ENCODE peak calls at places on chromosomes 5 and 9, in seven cellular contexts. F is A549; G is pancreas; O is tibial nerve; Y is brain microvascular endothelial cell; W is CD8-positive, alpha-beta T cell; J is OCI-LY7. R is an unnamed sample.

GRCh38 chr5:143024227-143024920 is 254.2 kb downstream of the ARHGAP26 start:
- DNase-seq in O (no peak), F (no peak), G (no peak), Y (no peak), J (no peak), W (no peak), R (peak)

GRCh38 chr9:104682642-104683041 is 11.7 kb upstream of the OR13D1 start:
- DNase-seq in O (no peak), J (peak), G (no peak), F (peak), W (no peak), Y (peak), R (no peak)

GRCh38 chr9:122821278-122821952 is 7.0 kb downstream of the PDCL start:
- DNase-seq in O (peak), Y (peak), G (no peak), F (no peak), J (no peak), W (no peak), R (peak)

GRCh38 chr9:33289501-33289900 is 815 bp upstream of the NFX1 start:
- DNase-seq in G (peak), Y (no peak), O (no peak), W (peak), J (no peak), F (no peak), R (no peak)

GRCh38 chr5:154403234-154403633 is 42.6 kb upstream of the SAP30L start:
- DNase-seq in O (no peak), W (no peak), J (no peak), G (no peak), Y (no peak), F (no peak), R (no peak)

GRCh38 chr9:137570566-137570965 is 8.2 kb downstream of the DPH7 start:
- DNase-seq in Y (no peak), W (no peak), G (no peak), F (no peak), O (no peak), J (no peak), R (no peak)

GRCh38 chr9:4327504-4328191 is 27.8 kb upstream of the GLIS3 start:
- DNase-seq in Y (no peak), O (no peak), F (no peak), J (no peak), W (no peak), G (no peak), R (no peak)

GRCh38 chr9:110555971-110556370 is 23.6 kb downstream of the SVEP1 start:
- DNase-seq in F (peak), O (peak), G (peak), W (no peak), Y (peak), J (no peak), R (peak)

GRCh38 chr5:153659337-153659736 is 168.9 kb downstream of the GRIA1 start:
- DNase-seq in G (no peak), F (no peak), Y (peak), J (no peak), W (no peak), O (no peak), R (no peak)

GRCh38 chr5:69046375-69046957 is 47.3 kb upstream of the SLC30A5 start:
- DNase-seq in W (no peak), F (peak), O (no peak), Y (no peak), J (no peak), G (no peak), R (no peak)

GRCh38 chr5:158546080-158546479 is 553.6 kb downstream of the EBF1 start:
- DNase-seq in Y (no peak), O (no peak), J (no peak), F (no peak), G (no peak), W (no peak), R (no peak)

GRCh38 chr9:764105-764524 is 77.4 kb upstream of the DMRT1 start:
- DNase-seq in F (peak), Y (peak), W (peak), O (peak), J (peak), G (peak), R (peak)

GRCh38 chr9:108162664-108163063 is 673.1 kb upstream of the KLF4 start:
- DNase-seq in O (no peak), F (peak), Y (peak), J (no peak), W (no peak), G (no peak), R (no peak)

GRCh38 chr9:33785914-33786313 is 9.4 kb upstream of the PRSS3 start:
- DNase-seq in J (peak), W (no peak), G (peak), F (peak), Y (no peak), O (no peak), R (no peak)

GRCh38 chr5:172816887-172817418 is 17.1 kb upstream of the ERGIC1 start:
- DNase-seq in G (no peak), O (no peak), Y (peak), W (no peak), F (peak), J (no peak), R (no peak)

GRCh38 chr5:41770799-41771198 is 99.4 kb downstream of the OXCT1 start:
- DNase-seq in Y (no peak), F (no peak), W (no peak), J (no peak), O (no peak), G (no peak), R (no peak)

GRCh38 chr5:168377525-168377924 is 86.1 kb downstream of the WWC1 start:
- DNase-seq in J (no peak), F (no peak), O (no peak), W (no peak), G (no peak), Y (no peak), R (no peak)

GRCh38 chr5:31196309-31196708 is 2.8 kb downstream of the CDH6 start:
- DNase-seq in O (no peak), G (no peak), Y (peak), J (no peak), W (no peak), F (peak), R (no peak)

GRCh38 chr5:50886657-50887056 is 220.2 kb downstream of the PARP8 start:
- DNase-seq in J (no peak), O (no peak), W (no peak), Y (no peak), G (no peak), F (no peak), R (no peak)

GRCh38 chr9:134639994-134640393 is 1.6 kb upstream of the COL5A1 start:
- DNase-seq in W (no peak), G (no peak), J (no peak), F (no peak), O (no peak), Y (no peak), R (no peak)

GRCh38 chr5:6568383-6568782 is 64.5 kb downstream of the NSUN2 start:
- DNase-seq in Y (no peak), J (no peak), W (peak), G (peak), F (no peak), O (no peak), R (no peak)

GRCh38 chr5:74389531-74390305 is 250.8 kb downstream of the ENC1 start:
- DNase-seq in W (no peak), F (no peak), Y (no peak), G (no peak), J (no peak), O (no peak), R (no peak)

GRCh38 chr9:137180491-137180890 is 7.9 kb downstream of the ANAPC2 start:
- DNase-seq in W (no peak), Y (no peak), O (no peak), G (no peak), F (no peak), J (no peak), R (no peak)

GRCh38 chr5:42811591-42812392 is at the start of gene SELENOP:
- DNase-seq in G (peak), O (peak), W (no peak), J (no peak), Y (no peak), F (peak), R (peak)

GRCh38 chr5:42531611-42532010 is 108.4 kb downstream of the GHR start:
- DNase-seq in Y (no peak), O (no peak), F (no peak), G (no peak), J (no peak), W (no peak), R (no peak)

GRCh38 chr5:173880306-173880985 is 7.7 kb upstream of the CPEB4 start:
- DNase-seq in W (no peak), O (no peak), Y (peak), F (peak), G (no peak), J (no peak), R (no peak)

GRCh38 chr5:146291421-146292074 is 47.1 kb upstream of the POU4F3 start:
- DNase-seq in O (no peak), Y (peak), G (no peak), W (no peak), J (peak), F (peak), R (no peak)

GRCh38 chr9:105554042-105554441 is 3.9 kb upstream of the FKTN start:
- DNase-seq in O (no peak), G (no peak), J (no peak), W (no peak), F (peak), Y (no peak), R (no peak)

GRCh38 chr9:6184749-6185645 is 30.6 kb upstream of the IL33 start:
- DNase-seq in J (no peak), G (no peak), W (no peak), F (no peak), O (peak), Y (no peak), R (no peak)

DNA sequence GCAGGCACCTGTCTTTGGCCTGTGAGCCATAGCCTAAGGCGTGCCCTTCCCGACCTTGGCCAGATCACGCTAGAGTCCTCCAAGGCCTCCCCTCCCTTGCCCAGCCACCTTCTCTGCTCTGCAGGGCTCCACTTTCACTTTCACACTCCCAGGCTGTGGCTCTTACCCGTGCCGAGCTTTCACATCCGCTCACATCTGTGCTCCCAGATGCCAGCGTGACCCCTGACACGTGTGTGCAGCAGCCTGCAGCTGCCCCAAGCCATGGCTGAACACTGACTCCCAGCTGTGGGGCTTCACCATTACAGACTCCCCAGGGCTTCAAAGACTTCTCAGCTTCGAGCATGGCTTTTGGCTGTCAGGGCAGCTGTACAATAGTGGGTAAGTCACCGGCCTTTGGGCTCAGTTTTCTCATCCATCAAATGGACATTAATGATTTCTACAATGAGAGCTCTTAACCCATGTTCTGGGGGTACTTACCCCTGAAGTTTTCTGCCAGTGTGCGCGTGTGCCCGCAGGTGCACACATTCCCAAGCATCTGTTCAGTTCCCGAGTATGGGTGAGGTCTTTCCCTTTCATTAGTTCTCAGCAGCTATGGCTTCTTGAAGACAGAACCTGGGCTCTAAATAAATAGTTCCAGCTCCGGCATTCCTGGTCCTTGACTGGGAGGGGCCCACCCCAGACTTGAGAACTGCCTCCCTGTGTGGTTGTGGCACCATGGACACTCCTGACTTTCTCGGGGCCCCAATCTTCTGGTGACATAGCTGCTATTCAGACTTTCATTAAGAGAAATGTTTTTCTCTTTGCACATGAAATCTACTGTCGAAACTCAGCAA is 118.6 kb downstream of the RGS3 start:
- DNase-seq in Y (peak), O (peak), J (peak), W (peak), F (no peak), G (peak), R (peak)
- TF ChIP-seq CTCF in Y (peak), O (peak), J (peak), W (peak), F (no peak), G (no peak), R (peak)

DNA sequence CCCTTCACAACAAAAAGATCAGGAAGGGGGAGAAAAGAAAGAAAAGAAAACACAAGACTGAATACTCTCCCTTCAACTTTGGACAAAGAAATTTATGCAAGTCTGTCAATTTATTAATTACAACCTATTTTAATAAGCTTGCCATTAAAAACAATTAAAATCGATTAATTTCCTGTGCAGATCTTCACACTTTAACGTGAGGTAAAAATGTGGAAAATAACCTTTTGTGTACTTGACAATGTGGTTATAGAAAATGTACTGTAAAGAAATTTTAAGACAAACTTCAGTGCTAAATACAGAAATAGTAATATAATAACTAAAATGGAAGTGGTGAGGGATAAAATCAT is 2.7 kb upstream of the MLLT3 start:
- DNase-seq in Y (no peak), G (no peak), O (no peak), W (no peak), J (no peak), F (no peak), R (no peak)
- TF ChIP-seq CTCF in Y (no peak), G (no peak), O (no peak), W (peak), J (peak), F (no peak), R (no peak)

GRCh38 chr9:132384376-132384775 is 22.3 kb downstream of the TTF1 start:
- DNase-seq in J (peak), O (no peak), Y (no peak), G (no peak), W (no peak), F (no peak), R (no peak)

GRCh38 chr9:132381966-132382541 is 24.6 kb downstream of the TTF1 start:
- DNase-seq in J (peak), F (no peak), Y (no peak), G (no peak), W (no peak), O (no peak), R (no peak)

DNA sequence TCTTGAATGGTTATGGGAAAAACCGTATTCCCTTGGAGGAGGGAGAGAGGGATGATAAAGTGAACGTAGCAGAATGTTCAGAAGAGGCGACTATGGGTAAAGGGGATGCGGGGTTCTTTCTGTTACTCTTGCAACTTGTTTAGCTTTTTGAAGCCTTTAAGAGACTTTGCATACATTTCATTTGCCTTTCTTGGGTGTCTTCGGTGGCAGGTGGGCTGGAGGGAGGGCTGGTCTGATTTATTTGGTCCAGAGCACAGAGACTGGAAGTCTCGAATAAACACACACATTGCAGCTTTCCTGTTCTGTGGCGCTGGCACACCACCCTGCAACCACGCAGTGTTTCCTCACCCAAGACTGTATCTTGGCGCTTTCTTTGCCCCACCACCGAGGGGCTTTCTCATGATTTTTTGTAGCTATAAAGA is 23.2 kb downstream of the TTF1 start:
- DNase-seq in J (peak), Y (no peak), W (no peak), G (no peak), O (no peak), F (no peak), R (no peak)
- TF ChIP-seq CTCF in J (peak), Y (no peak), W (no peak), G (no peak), O (no peak), F (no peak), R (no peak)

GRCh38 chr9:85024374-85024773 is 354.8 kb downstream of the NTRK2 start:
- DNase-seq in G (no peak), J (no peak), W (no peak), F (no peak), Y (no peak), O (no peak), R (no peak)
- TF ChIP-seq CTCF in G (no peak), J (no peak), W (no peak), F (no peak), Y (no peak), O (peak), R (no peak)

GRCh38 chr5:130109152-130109551 is 204.9 kb downstream of the CHSY3 start:
- DNase-seq in G (no peak), F (peak), O (no peak), Y (no peak), J (peak), W (no peak), R (no peak)
- TF ChIP-seq CTCF in G (peak), F (peak), O (peak), Y (peak), J (peak), W (no peak), R (peak)

R was measured in gastrocnemius medialis.